ENCODE peak calls at places on chromosome X, in eight cellular contexts. H, F, T, G, Y, X, Q and C are unnamed samples.

GRCh38 chrX:68897546-68897945 is 68.7 kb downstream of the EFNB1 start:
- DNase-seq in H (no peak), F (no peak), T (no peak), G (no peak), Y (no peak), X (no peak), Q (no peak), C (no peak)

GRCh38 chrX:46574337-46574940 is 874 bp downstream of the CHST7 start:
- DNase-seq in H (no peak), F (peak), T (no peak), G (no peak), Y (peak), X (peak), Q (no peak), C (no peak)

GRCh38 chrX:21934414-21934813 is 6.1 kb upstream of the SMS start:
- DNase-seq in H (no peak), F (no peak), T (no peak), G (no peak), Y (no peak), X (no peak), Q (no peak), C (no peak)

GRCh38 chrX:121496966-121497365 is 449.6 kb downstream of the GLUD2 start:
- DNase-seq in H (no peak), F (no peak), T (no peak), G (no peak), Y (no peak), X (no peak), Q (no peak), C (no peak)

GRCh38 chrX:65932173-65933084 is 107.5 kb downstream of the VSIG4 start:
- DNase-seq in H (no peak), F (no peak), T (peak), G (peak), Y (peak), X (no peak), Q (no peak), C (no peak)

GRCh38 chrX:19625612-19626011 is 110.3 kb upstream of the MAP3K15 start:
- DNase-seq in H (no peak), F (no peak), T (peak), G (peak), Y (no peak), X (no peak), Q (no peak), C (no peak)

GRCh38 chrX:87664381-87664780 is 146.8 kb downstream of the KLHL4 start:
- DNase-seq in H (no peak), F (peak), T (no peak), G (peak), Y (no peak), X (no peak), Q (no peak), C (no peak)

GRCh38 chrX:150159537-150159936 is 203.6 kb upstream of the MAMLD1 start:
- DNase-seq in H (no peak), F (no peak), T (no peak), G (no peak), Y (no peak), X (no peak), Q (no peak), C (no peak)

GRCh38 chrX:47623540-47624027 is 3.9 kb upstream of the SYN1 start:
- DNase-seq in H (peak), F (no peak), T (no peak), G (peak), Y (peak), X (peak), Q (no peak), C (no peak)

GRCh38 chrX:56968980-56969379 is 26.4 kb downstream of the SPIN3 start:
- DNase-seq in H (no peak), F (no peak), T (no peak), G (no peak), Y (no peak), X (no peak), Q (no peak), C (no peak)

GRCh38 chrX:39518451-39519212 is 579.1 kb downstream of the BCOR start:
- DNase-seq in H (no peak), F (no peak), T (no peak), G (no peak), Y (no peak), X (no peak), Q (no peak), C (peak)

GRCh38 chrX:155867821-155868220 is 13.3 kb upstream of the VAMP7 start:
- DNase-seq in H (no peak), F (no peak), T (no peak), G (no peak), Y (no peak), X (no peak), Q (no peak), C (no peak)

GRCh38 chrX:47838361-47838760 is 1.7 kb downstream of the ZNF81 start:
- DNase-seq in H (no peak), F (no peak), T (no peak), G (no peak), Y (no peak), X (no peak), Q (no peak), C (no peak)

GRCh38 chrX:9055354-9055753 is 21.4 kb upstream of the FAM9B start:
- DNase-seq in H (no peak), F (peak), T (no peak), G (no peak), Y (no peak), X (no peak), Q (no peak), C (no peak)